ENCODE peak calls at places on chromosomes 16 and 17, in four cellular contexts. J is iPS DF 6.9, Z is NCI-H82, Y is mucosa of descending colon. X is an unnamed sample.

GRCh38 chr16:85750827-85751641 is at the start of gene C16orf74:
- DNase-seq in J (no peak), Z (peak; percentile 31), Y (peak; percentile 73), X (peak; percentile 19)

GRCh38 chr17:82611140-82612058 is 36.8 kb downstream of the WDR45B start:
- DNase-seq in J (no peak), Z (peak; percentile 98), Y (no peak), X (peak; percentile 90)

GRCh38 chr17:62630365-62631085 is 3.1 kb downstream of the MRC2 start:
- DNase-seq in J (no peak), Z (no peak), Y (no peak), X (peak; percentile 48)

GRCh38 chr17:76674600-76674999 is 31.0 kb upstream of the ST6GALNAC1 start:
- DNase-seq in J (no peak), Z (peak; percentile 24), Y (peak; percentile 28), X (no peak)

GRCh38 chr16:23999663-24000062 is 163.9 kb downstream of the PRKCB start:
- DNase-seq in J (no peak), Z (no peak), Y (no peak), X (no peak)

GRCh38 chr17:68356949-68357455 is 65.7 kb downstream of the ARSG start:
- DNase-seq in J (no peak), Z (no peak), Y (no peak), X (no peak)

GRCh38 chr16:57541754-57542435 is 548 bp upstream of the ADGRG5 start:
- DNase-seq in J (no peak), Z (no peak), Y (no peak), X (no peak)

GRCh38 chr16:68366062-68366461 is 55.2 kb downstream of the PRMT7 start:
- DNase-seq in J (no peak), Z (peak; percentile 90), Y (no peak), X (no peak)

GRCh38 chr17:76716146-76716833 is 5.5 kb upstream of the MXRA7 start:
- DNase-seq in J (no peak), Z (peak; percentile 87), Y (peak; percentile 15), X (peak; percentile 100)